ENCODE peak calls at places on chromosomes 5 and 9, in seven cellular contexts. X is SK-N-SH, M is HepG2, V is K562, U is HCT116, K is GM12878, R is H1. P is an unnamed sample.
A peak's percentile ranks its signal among the peaks of the same experiment; 100 is the strongest.

GRCh38 chr5:103890313-103890712 is 327.7 kb upstream of the NUDT12 start:
- DNase-seq in X (no peak), M (no peak), V (no peak), U (no peak), K (no peak), R (no peak), P (no peak)

GRCh38 chr9:2701070-2701469 is 16.2 kb upstream of the KCNV2 start:
- DNase-seq in X (no peak), M (no peak), V (no peak), U (no peak), K (no peak), R (no peak), P (no peak)

GRCh38 chr9:135228983-135229625 is 141.6 kb downstream of the OLFM1 start:
- DNase-seq in X (no peak), M (no peak), V (no peak), U (no peak), K (no peak), R (no peak), P (no peak)

GRCh38 chr5:176882566-176882900 is 16.6 kb downstream of the HK3 start:
- DNase-seq in X (peak; percentile 14), M (no peak), V (no peak), U (no peak), K (no peak), R (no peak), P (no peak)

GRCh38 chr9:4490705-4491620 is 695 bp downstream of the SLC1A1 start:
- DNase-seq in X (peak; percentile 58), M (no peak), V (no peak), U (no peak), K (no peak), R (peak; percentile 63), P (no peak)

GRCh38 chr5:101590384-101590783 is 687.3 kb upstream of the ST8SIA4 start:
- DNase-seq in X (peak; percentile 7), M (no peak), V (no peak), U (peak; percentile 12), K (no peak), R (no peak), P (peak; percentile 10)

GRCh38 chr9:130696996-130697395 is 3.4 kb downstream of the EXOSC2 start:
- DNase-seq in X (no peak), M (no peak), V (no peak), U (no peak), K (no peak), R (no peak), P (no peak)

GRCh38 chr9:98080346-98080745 is 23.8 kb downstream of the NANS start:
- DNase-seq in X (no peak), M (no peak), V (no peak), U (no peak), K (no peak), R (no peak), P (no peak)

GRCh38 chr9:76759726-76760125 is 4.5 kb upstream of the PCA3 start:
- DNase-seq in X (no peak), M (no peak), V (no peak), U (no peak), K (no peak), R (no peak), P (no peak)

GRCh38 chr5:146671561-146671960 is 155.6 kb upstream of the GPR151 start:
- DNase-seq in X (no peak), M (no peak), V (no peak), U (no peak), K (no peak), R (no peak), P (no peak)

GRCh38 chr9:84862786-84863185 is 193.3 kb downstream of the NTRK2 start:
- DNase-seq in X (no peak), M (no peak), V (no peak), U (no peak), K (no peak), R (peak; percentile 66), P (no peak)

GRCh38 chr5:159231167-159231566 is 21.8 kb upstream of the RNF145 start:
- DNase-seq in X (no peak), M (no peak), V (no peak), U (no peak), K (no peak), R (no peak), P (no peak)

GRCh38 chr5:172224996-172225395 is 31.0 kb downstream of the EFCAB9 start:
- DNase-seq in X (peak; percentile 47), M (no peak), V (no peak), U (no peak), K (peak; percentile 13), R (no peak), P (no peak)
- TF ChIP-seq JUND in X (no peak), M (no peak), V (no peak), U (no peak), K (no peak), R (no peak), P (no peak)

GRCh38 chr5:95861221-95861857 is 38.8 kb upstream of the GLRX start:
- DNase-seq in X (no peak), M (peak; percentile 96), V (no peak), U (peak; percentile 24), K (no peak), R (no peak), P (no peak)
- TF ChIP-seq JUND in X (peak; percentile 72), M (no peak), V (no peak), U (no peak), K (no peak), R (no peak), P (no peak)

GRCh38 chr9:86308687-86309086 is 26.3 kb upstream of the ISCA1 start:
- DNase-seq in X (no peak), M (no peak), V (no peak), U (no peak), K (no peak), R (no peak), P (no peak)

GRCh38 chr9:86298873-86299272 is 16.5 kb upstream of the ISCA1 start:
- DNase-seq in X (no peak), M (no peak), V (no peak), U (no peak), K (no peak), R (no peak), P (no peak)

GRCh38 chr9:86300701-86301100 is 18.4 kb upstream of the ISCA1 start:
- DNase-seq in X (no peak), M (no peak), V (no peak), U (no peak), K (no peak), R (no peak), P (no peak)

GRCh38 chr9:86304236-86304730 is 21.9 kb upstream of the ISCA1 start:
- DNase-seq in X (no peak), M (no peak), V (no peak), U (no peak), K (no peak), R (no peak), P (no peak)

DNA sequence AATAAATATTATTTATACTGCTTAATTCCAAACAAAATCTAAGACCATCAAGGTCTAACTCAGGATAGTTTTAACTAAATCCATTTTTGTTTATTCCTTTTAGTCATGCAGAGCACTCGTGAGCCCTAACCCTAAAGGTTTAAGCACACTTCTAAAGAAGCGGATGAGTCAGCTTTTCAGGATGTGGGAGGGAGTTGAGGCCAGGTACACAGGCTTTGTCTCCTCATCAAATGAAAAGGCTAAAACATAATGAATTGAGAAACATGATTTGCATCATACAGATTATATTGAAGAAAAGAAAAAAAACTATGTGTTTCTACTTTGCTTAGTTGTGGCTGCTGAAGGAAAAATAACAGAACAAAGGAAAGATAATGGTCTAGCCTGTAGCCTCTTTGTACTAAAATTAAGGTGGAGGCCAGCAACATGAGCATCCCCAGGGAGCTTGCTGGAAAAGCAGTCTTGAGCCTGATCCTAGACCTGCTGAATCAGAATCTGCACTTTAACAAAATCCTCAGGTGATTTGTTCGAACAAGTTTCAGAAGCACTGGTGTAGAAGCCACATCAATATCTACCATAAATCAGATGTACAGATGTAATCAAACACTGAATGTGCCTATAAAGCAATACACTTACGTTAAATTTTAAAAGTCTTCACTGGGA is 21.1 kb upstream of the ISCA1 start:
- DNase-seq in X (no peak), M (no peak), V (peak; percentile 10), U (no peak), K (no peak), R (no peak), P (no peak)
- TF ChIP-seq JUND in X (no peak), M (no peak), V (no peak), U (no peak), K (no peak), R (peak; percentile 66), P (no peak)

GRCh38 chr5:14328144-14328543 is 185.0 kb downstream of the TRIO start:
- DNase-seq in X (no peak), M (no peak), V (no peak), U (no peak), K (no peak), R (no peak), P (no peak)
- TF ChIP-seq JUND in X (no peak), M (no peak), V (no peak), U (no peak), K (no peak), R (no peak), P (no peak)

DNA sequence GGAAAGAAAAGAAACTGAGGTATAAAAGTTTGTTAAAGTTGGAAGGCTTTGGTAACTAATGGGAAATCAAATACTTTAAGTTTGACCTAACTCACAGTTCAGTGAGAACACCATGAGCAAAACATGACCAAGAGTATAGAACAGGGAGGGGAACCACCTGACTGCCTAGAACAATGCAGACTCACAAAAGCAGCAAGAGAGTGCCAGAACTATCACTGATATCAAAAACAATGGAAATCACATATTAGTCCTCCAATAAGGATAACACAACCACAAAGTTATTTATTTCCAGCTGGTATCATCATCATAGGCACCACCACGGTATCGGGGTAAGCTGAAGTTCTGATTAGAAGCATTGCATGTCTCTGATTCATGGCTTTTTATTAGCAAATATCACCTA is 77.5 kb downstream of the TRPM6 start:
- DNase-seq in X (no peak), M (no peak), V (no peak), U (no peak), K (no peak), R (no peak), P (no peak)
- TF ChIP-seq JUND in X (no peak), M (no peak), V (no peak), U (no peak), K (no peak), R (no peak), P (no peak)

GRCh38 chr9:124008855-124009834 is 2.4 kb upstream of the LHX2 start:
- DNase-seq in X (no peak), M (no peak), V (no peak), U (no peak), K (no peak), R (peak; percentile 73), P (peak; percentile 81)
- TF ChIP-seq JUND in X (no peak), M (no peak), V (no peak), U (no peak), K (no peak), R (no peak), P (no peak)

P was measured in T47D.